ENCODE peak calls at places on chromosome X, in four cellular contexts. One of them, this sample, is unnamed.

GRCh38 chrX:72348247-72348979 is 42.7 kb upstream of the CITED1 start:
- DNase-seq in A549: no peak
- DNase-seq in stomach: no peak
- DNase-seq in heart left ventricle: no peak
- DNase-seq in this sample: no peak

GRCh38 chrX:69185886-69186285 is 20.6 kb upstream of the PJA1 start:
- DNase-seq in A549: no peak
- DNase-seq in stomach: no peak
- DNase-seq in heart left ventricle: no peak
- DNase-seq in this sample: no peak

GRCh38 chrX:2401590-2402360 is 99.0 kb downstream of the DHRSX start:
- DNase-seq in A549: no peak
- DNase-seq in stomach: peak
- DNase-seq in heart left ventricle: no peak
- DNase-seq in this sample: no peak

GRCh38 chrX:3712870-3713224 is 602 bp downstream of the PRKX start:
- DNase-seq in A549: no peak
- DNase-seq in stomach: no peak
- DNase-seq in heart left ventricle: peak
- DNase-seq in this sample: peak

GRCh38 chrX:156004256-156004655 is 6.8 kb downstream of the IL9R start:
- DNase-seq in A549: no peak
- DNase-seq in stomach: no peak
- DNase-seq in heart left ventricle: no peak
- DNase-seq in this sample: no peak

GRCh38 chrX:130086414-130087207 is 23.7 kb downstream of the ELF4 start:
- DNase-seq in A549: no peak
- DNase-seq in stomach: no peak
- DNase-seq in heart left ventricle: no peak
- DNase-seq in this sample: no peak

GRCh38 chrX:16491461-16491860 is 158.5 kb upstream of the S100G start:
- DNase-seq in A549: no peak
- DNase-seq in stomach: no peak
- DNase-seq in heart left ventricle: no peak
- DNase-seq in this sample: no peak

GRCh38 chrX:84469226-84469625 is 33.0 kb downstream of the HDX start:
- DNase-seq in A549: no peak
- DNase-seq in stomach: no peak
- DNase-seq in heart left ventricle: no peak
- DNase-seq in this sample: no peak

GRCh38 chrX:151543706-151544105 is 19.8 kb upstream of the PASD1 start:
- DNase-seq in A549: peak
- DNase-seq in stomach: no peak
- DNase-seq in heart left ventricle: no peak
- DNase-seq in this sample: no peak

GRCh38 chrX:127873637-127874036 is 178.6 kb downstream of the ACTRT1 start:
- DNase-seq in A549: no peak
- DNase-seq in stomach: no peak
- DNase-seq in heart left ventricle: no peak
- DNase-seq in this sample: no peak
- TF ChIP-seq POLR2A in A549: no peak
- TF ChIP-seq POLR2A in stomach: no peak
- TF ChIP-seq POLR2A in heart left ventricle: no peak
- TF ChIP-seq POLR2A in this sample: no peak

DNA sequence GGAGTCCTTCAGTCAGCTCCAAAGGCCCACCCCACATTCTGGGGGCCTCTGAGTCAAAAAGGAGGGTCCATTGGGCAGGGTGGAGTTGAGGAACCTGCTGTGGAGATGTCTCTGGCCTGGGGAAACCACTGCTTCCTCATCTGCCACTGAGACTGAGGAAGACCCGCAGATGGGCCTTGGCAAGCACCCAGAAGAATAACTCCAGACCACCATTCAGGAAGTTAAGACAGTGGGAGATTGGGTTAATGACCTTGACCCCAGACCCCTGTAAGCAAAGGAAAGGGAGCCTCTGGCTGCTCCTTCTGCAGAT is 8.1 kb upstream of the HSD17B10 start:
- DNase-seq in A549: no peak
- DNase-seq in stomach: no peak
- DNase-seq in heart left ventricle: no peak
- DNase-seq in this sample: no peak
- H3K4me3 ChIP-seq in A549: peak
- H3K4me3 ChIP-seq in stomach: no peak
- H3K4me3 ChIP-seq in heart left ventricle: no peak
- H3K4me3 ChIP-seq in this sample: peak

DNA sequence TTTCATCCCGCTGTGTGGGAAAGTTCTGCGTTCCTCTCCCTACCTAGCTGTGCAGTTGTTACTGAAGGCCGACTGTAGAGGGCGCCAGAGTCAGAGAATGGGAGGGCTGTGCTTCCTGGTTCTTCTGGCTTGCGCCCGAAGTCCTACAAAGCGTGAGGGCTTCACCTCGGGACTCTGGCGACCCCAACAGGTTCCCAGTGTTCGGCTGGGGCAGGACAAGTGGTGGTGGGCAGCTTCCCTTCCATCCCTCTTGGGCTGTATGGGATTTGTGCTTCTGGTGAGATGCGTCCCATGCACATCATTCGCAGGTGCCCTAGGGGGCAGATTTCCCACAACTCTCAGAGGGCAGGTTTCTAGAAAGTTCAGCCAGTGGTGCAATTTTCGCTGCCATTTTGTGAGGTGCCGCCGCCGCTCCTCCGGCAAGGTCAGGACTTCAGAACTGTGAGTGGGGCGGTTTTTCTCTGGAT is 27.3 kb downstream of the CT45A3 start:
- DNase-seq in A549: peak
- DNase-seq in stomach: peak
- DNase-seq in heart left ventricle: no peak
- DNase-seq in this sample: no peak
- TF ChIP-seq POLR2A in A549: no peak
- TF ChIP-seq POLR2A in stomach: no peak
- TF ChIP-seq POLR2A in heart left ventricle: no peak
- TF ChIP-seq POLR2A in this sample: no peak

GRCh38 chrX:134026732-134027311 is 41.4 kb upstream of the GPC3 start:
- DNase-seq in A549: peak
- DNase-seq in stomach: peak
- DNase-seq in heart left ventricle: peak
- DNase-seq in this sample: peak
- H3K4me3 ChIP-seq in A549: no peak
- H3K4me3 ChIP-seq in stomach: no peak
- H3K4me3 ChIP-seq in heart left ventricle: peak
- H3K4me3 ChIP-seq in this sample: no peak

GRCh38 chrX:153926594-153926862 is 464 bp upstream of the ARHGAP4 start:
- DNase-seq in A549: no peak
- DNase-seq in stomach: no peak
- DNase-seq in heart left ventricle: no peak
- DNase-seq in this sample: no peak
- TF ChIP-seq POLR2A in A549: no peak
- TF ChIP-seq POLR2A in stomach: no peak
- TF ChIP-seq POLR2A in heart left ventricle: no peak
- TF ChIP-seq POLR2A in this sample: no peak

DNA sequence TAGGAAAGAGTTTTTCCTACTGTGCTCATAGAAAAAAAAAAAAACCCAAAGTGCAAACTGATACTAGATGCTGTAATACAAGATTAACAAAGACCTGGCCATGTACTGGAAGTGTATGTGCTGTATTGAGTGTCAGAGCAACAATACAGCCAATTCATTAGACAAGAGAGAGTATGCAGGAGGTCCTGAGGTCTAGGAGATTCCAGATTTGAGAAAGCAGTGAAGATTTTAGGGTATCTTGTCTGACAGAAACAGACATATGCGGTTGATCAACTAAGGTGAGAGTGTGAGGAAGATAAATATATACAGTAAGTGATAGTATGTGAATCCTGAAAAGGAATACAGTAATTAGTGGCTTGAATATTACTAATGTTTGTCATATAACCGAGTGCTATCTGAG is 3.0 kb downstream of the GPR174 start:
- DNase-seq in A549: no peak
- DNase-seq in stomach: no peak
- DNase-seq in heart left ventricle: no peak
- DNase-seq in this sample: no peak
- H3K4me3 ChIP-seq in A549: no peak
- H3K4me3 ChIP-seq in stomach: no peak
- H3K4me3 ChIP-seq in heart left ventricle: no peak
- H3K4me3 ChIP-seq in this sample: no peak

DNA sequence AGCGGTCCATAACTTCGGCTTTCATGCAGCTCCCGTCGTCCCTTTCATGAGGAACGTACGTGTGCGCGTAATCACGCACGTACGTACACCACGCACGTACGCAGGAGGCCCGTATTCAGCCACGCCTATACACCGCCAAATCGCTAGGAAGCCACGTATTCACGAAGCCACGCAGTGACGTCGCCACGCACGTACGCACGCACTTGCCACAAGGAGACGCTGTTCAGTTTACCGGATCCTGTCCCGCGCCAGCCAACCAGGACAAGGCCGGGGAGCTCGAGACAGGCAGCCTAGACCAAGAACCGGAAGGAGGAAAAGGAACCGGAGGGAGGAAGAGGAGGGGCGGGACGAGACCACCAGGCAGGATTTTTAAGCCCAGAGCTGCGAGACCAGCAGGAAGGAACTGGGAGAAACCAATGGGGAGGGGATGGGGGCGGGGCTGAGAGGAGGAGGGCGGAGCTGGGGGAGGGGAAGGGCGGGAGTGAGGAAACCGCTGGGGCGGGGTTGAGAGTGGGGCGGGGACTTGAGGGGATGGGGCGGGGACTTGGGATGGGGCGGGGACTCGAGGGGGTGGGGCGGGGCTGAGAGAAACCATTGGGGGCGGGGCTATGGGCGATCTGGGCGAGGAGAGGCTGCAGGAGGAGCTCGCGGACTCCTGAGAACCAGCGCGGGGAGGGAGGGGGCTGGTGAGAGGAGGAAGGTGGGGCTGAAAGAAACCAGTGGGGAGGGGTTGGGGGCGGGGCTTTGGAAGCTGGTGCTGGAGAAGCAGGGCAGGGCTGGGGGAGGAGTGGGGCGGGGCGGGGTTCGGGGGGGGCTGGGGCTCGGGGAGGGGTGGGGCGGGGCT is at the start of gene EOLA2:
- DNase-seq in A549: peak
- DNase-seq in stomach: peak
- DNase-seq in heart left ventricle: peak
- DNase-seq in this sample: peak
- TF ChIP-seq POLR2A in A549: peak
- TF ChIP-seq POLR2A in stomach: peak
- TF ChIP-seq POLR2A in heart left ventricle: peak
- TF ChIP-seq POLR2A in this sample: no peak

This sample was measured in sigmoid colon.